ENCODE peak calls at places on chromosomes 11 and 22, in ten cellular contexts. I is GM23338, T is B cell, Z is tibial artery, Y is OCI-LY7, G is breast epithelium, V is progenitor cell of endocrine pancreas, M is NB4, D is WTC11, N is natural killer cell. K is an unnamed sample.

GRCh38 chr11:46236918-46237247 is 40.6 kb upstream of the CREB3L1 start:
- DNase-seq in I (no peak), Z (no peak), G (no peak), Y (no peak), D (no peak), T (no peak), V (no peak), M (no peak), N (no peak), K (no peak)

GRCh38 chr11:121089566-121089965 is 11.5 kb upstream of the TECTA start:
- DNase-seq in Y (no peak), T (no peak), D (no peak), I (no peak), M (no peak), G (no peak), Z (no peak), V (no peak), N (no peak), K (no peak)

GRCh38 chr11:12704049-12704448 is 29.8 kb downstream of the TEAD1 start:
- DNase-seq in T (no peak), I (no peak), Z (no peak), Y (no peak), D (no peak), V (no peak), M (no peak), G (no peak), N (no peak), K (no peak)

GRCh38 chr11:36013950-36014349 is 70.1 kb downstream of the LDLRAD3 start:
- DNase-seq in M (no peak), Y (no peak), T (no peak), V (no peak), N (no peak), Z (no peak), G (no peak), I (no peak), D (no peak), K (no peak)

GRCh38 chr11:58898106-58898505 is 41.2 kb upstream of the GLYATL1 start:
- DNase-seq in M (no peak), I (no peak), Y (no peak), N (no peak), V (no peak), G (no peak), D (no peak), Z (no peak), T (no peak), K (no peak)

GRCh38 chr22:36384766-36385400 is 2.9 kb downstream of the MYH9 start:
- DNase-seq in Z (no peak), V (no peak), M (peak), D (peak), N (no peak), G (no peak), T (peak), Y (peak), I (peak), K (no peak)

GRCh38 chr11:117621226-117621625 is 175.8 kb downstream of the DSCAML1 start:
- DNase-seq in G (no peak), Z (no peak), T (no peak), V (no peak), D (no peak), N (no peak), I (peak), Y (peak), M (peak), K (no peak)

GRCh38 chr11:126383301-126384052 is 28.0 kb downstream of the ST3GAL4 start:
- DNase-seq in V (no peak), N (no peak), I (no peak), Z (no peak), G (peak), D (no peak), Y (no peak), T (no peak), M (no peak), K (no peak)

GRCh38 chr11:70507466-70508230 is 109.3 kb downstream of the CTTN start:
- DNase-seq in D (no peak), N (no peak), Y (no peak), M (no peak), I (no peak), G (no peak), V (no peak), T (no peak), Z (no peak), K (no peak)

GRCh38 chr22:48692734-48693376 is 1134.8 kb downstream of the BRD1 start:
- DNase-seq in Y (no peak), D (no peak), N (no peak), V (no peak), I (no peak), G (no peak), Z (no peak), T (no peak), M (no peak), K (no peak)

GRCh38 chr11:74403607-74404006 is 5.4 kb upstream of the PGM2L1 start:
- DNase-seq in Z (no peak), M (no peak), G (no peak), V (no peak), N (no peak), D (no peak), T (no peak), Y (no peak), I (no peak), K (no peak)

GRCh38 chr11:74397531-74398243 is 546 bp downstream of the PGM2L1 start:
- DNase-seq in T (peak), V (peak), M (peak), Z (peak), D (peak), Y (peak), N (peak), I (peak), G (no peak), K (no peak)

DNA sequence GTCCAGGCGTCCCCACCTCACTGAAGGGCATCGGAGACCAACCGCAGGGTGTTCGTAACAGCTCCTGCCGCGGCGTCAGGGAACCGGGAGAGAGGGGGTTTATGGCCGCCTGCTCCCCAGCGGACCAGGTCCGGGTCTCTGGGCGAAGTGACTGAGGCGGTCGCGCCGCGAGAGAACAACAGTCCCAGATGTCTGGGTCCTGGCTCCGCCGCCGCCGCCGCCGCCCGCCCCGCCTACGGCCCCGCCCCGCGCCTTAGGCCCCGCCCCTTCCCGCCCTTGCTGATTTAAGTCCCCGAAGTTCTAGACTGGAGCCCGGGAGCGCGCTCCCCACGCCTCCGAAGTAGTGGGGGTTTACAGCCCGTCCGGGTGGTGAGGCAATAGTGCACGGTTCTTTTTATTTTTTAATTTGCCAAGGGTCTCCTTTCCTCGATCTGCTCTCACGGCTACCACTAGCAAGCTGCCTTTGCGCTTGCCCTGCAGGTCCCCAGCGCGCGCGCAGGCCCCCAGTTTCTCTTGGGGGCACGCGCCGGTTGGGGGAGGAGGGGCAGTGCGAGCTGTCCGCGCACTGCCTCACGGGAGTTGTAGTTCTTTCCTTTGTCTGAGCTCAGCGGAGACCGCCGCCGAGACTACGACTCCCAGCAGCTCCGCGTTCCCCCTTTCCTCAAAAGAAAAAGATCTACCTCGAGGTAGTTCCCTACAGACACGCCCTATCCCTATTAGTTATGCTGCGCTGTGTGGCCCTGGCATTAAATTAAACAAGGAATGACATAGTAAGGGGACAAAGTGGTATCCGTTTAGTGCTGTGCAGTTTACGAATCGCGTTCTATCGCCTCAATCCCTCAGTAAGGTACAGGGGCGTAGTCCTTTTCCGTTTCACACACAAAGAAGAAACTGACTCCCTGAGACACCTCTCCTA is at the start of gene PGM2L1:
- DNase-seq in Y (peak), Z (peak), G (peak), D (peak), I (peak), V (peak), M (peak), T (peak), N (peak), K (peak)
- TF ChIP-seq CTCF in Y (no peak), Z (peak), G (no peak), D (no peak), I (no peak), V (no peak), M (no peak), T (no peak), N (no peak), K (no peak)

DNA sequence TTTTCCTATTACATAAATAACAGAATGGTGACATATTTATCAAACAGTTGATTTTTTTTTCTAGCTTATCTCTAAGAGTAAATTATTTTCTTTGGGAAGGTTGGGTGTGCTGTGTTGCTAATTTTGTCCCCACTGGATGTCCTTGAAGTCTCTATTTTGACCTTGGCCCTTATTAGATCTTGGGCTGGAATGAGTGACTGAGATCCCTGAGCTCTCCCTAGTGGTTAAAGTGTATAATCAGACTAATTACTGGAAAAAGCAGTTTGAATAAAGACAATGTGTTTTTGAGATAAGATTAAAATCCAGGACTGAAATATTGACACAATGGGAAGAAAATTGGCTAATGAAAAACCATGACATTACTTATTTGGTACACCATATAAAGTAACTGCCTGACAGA is 56.1 kb downstream of the AASDHPPT start:
- DNase-seq in Y (peak), D (no peak), Z (no peak), I (peak), V (no peak), N (no peak), G (no peak), T (no peak), M (no peak), K (no peak)
- TF ChIP-seq CTCF in Y (peak), D (no peak), Z (no peak), I (peak), V (no peak), N (no peak), G (no peak), T (no peak), M (peak), K (peak)

DNA sequence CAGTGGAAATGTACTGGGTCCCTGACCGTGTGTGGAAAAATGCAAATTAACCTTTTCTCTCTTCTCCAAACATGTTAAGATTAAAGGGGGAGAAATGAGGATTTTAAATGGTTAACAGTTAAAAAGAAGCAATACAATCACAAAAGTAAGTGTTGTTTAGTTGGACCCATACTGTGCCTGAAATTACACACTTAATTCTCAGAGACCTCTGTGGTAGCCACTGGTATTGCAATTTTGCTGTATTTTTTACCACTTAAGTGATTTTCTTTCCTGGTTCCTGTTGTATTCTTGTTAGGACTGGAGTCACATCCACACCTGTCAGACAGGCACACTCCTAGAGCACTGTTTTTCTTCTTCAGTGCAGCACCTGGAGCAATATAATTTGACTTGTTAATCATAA is 179.6 kb upstream of the PDGFD start:
- DNase-seq in T (no peak), D (no peak), G (no peak), Y (peak), N (no peak), V (no peak), I (peak), M (peak), Z (no peak), K (no peak)
- TF ChIP-seq CTCF in T (peak), D (no peak), G (no peak), Y (peak), N (peak), V (peak), I (peak), M (peak), Z (no peak), K (no peak)

GRCh38 chr22:39958916-39959639 is 1.1 kb upstream of the TMA7B start:
- DNase-seq in V (no peak), I (no peak), N (no peak), D (no peak), Y (no peak), G (no peak), T (no peak), M (no peak), Z (no peak), K (no peak)

GRCh38 chr22:39960791-39961746 is 872 bp downstream of the TMA7B start:
- DNase-seq in T (no peak), Z (no peak), G (no peak), D (no peak), V (no peak), N (peak), M (peak), Y (no peak), I (no peak), K (no peak)

GRCh38 chr22:39962071-39962470 is 1.9 kb downstream of the TMA7B start:
- DNase-seq in D (no peak), T (no peak), V (no peak), I (no peak), N (no peak), G (no peak), Y (no peak), M (peak), Z (no peak), K (no peak)

GRCh38 chr22:39958009-39958711 is 2.0 kb upstream of the TMA7B start:
- DNase-seq in T (no peak), Y (no peak), D (no peak), G (no peak), V (no peak), M (no peak), I (no peak), Z (no peak), N (no peak), K (no peak)

DNA sequence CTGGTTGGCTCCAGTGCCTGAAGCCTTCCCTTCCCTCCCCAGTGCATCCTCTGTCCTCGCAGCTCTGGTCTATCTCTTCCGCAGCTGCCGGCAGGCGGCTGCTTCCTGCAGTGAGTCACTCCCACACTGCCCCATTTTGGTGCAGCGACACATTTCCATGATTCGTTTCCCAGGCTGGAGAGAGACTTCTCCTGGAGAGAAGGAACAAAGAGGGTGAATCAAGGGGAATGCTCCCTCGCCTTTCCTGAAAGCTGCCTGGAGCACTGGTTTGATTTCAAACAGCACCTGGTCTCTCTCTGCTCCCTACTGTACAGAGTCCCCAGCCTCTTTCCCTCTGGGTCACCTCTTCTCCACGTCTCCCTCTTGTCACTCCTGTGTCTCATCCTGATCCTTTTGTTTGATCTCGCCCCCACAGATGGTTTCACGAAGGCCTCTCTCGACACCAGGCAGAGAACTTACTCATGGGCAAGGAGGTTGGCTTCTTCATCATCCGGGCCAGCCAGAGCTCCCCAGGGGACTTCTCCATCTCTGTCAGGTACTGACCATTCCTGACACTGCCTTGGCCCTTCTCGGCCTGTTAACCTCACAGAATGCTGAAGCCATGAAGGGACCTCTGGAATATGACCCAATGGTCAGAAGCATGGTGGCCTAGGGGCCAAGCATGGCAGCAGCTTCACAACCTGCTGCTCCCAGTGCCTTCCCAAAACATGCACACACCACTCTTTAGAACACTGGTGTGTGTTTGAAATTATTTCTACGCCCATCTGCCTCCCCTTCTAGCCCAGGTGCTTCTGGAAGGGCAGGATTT is at the start of gene TMA7B:
- DNase-seq in I (peak), V (no peak), Z (no peak), N (no peak), Y (no peak), G (no peak), M (peak), T (no peak), D (peak), K (no peak)
- TF ChIP-seq CTCF in I (no peak), V (no peak), Z (no peak), N (no peak), Y (no peak), G (no peak), M (peak), T (no peak), D (no peak), K (no peak)

GRCh38 chr11:86403458-86403857 is 28.8 kb downstream of the CCDC81 start:
- DNase-seq in D (no peak), I (no peak), Z (no peak), M (no peak), T (no peak), V (no peak), N (no peak), Y (no peak), G (no peak), K (no peak)

GRCh38 chr11:86414032-86414431 is 39.3 kb downstream of the CCDC81 start:
- DNase-seq in Y (no peak), N (no peak), Z (no peak), M (no peak), G (no peak), V (no peak), D (no peak), I (no peak), T (no peak), K (no peak)

GRCh38 chr11:86408845-86409244 is 34.2 kb downstream of the CCDC81 start:
- DNase-seq in M (no peak), Y (no peak), G (no peak), D (no peak), Z (no peak), I (no peak), V (no peak), T (no peak), N (no peak), K (no peak)
- TF ChIP-seq CTCF in M (no peak), Y (peak), G (no peak), D (no peak), Z (no peak), I (peak), V (peak), T (no peak), N (no peak), K (peak)

DNA sequence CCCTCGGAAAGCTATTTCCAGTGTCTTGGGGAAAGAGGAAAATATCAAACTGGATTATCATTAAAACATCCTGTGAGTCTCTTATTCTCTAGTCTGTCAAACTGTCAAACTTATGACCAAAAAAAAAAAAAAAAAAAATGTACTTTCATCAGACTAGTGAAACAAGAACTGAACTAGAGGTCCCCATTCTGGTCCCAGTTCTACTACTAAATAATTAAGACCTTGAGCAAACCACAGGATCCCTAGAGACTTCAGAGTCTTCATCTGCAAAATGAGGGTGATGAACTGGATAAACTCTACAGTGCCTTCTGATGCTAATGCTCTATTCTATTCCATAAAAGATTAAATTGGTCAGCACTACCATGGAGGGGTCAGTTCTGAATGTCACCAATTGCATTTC is 105.8 kb downstream of the SERGEF start:
- DNase-seq in D (no peak), Z (no peak), I (no peak), M (peak), N (no peak), V (no peak), Y (no peak), G (no peak), T (no peak), K (no peak)
- TF ChIP-seq CTCF in D (no peak), Z (no peak), I (no peak), M (no peak), N (no peak), V (no peak), Y (no peak), G (no peak), T (no peak), K (no peak)

DNA sequence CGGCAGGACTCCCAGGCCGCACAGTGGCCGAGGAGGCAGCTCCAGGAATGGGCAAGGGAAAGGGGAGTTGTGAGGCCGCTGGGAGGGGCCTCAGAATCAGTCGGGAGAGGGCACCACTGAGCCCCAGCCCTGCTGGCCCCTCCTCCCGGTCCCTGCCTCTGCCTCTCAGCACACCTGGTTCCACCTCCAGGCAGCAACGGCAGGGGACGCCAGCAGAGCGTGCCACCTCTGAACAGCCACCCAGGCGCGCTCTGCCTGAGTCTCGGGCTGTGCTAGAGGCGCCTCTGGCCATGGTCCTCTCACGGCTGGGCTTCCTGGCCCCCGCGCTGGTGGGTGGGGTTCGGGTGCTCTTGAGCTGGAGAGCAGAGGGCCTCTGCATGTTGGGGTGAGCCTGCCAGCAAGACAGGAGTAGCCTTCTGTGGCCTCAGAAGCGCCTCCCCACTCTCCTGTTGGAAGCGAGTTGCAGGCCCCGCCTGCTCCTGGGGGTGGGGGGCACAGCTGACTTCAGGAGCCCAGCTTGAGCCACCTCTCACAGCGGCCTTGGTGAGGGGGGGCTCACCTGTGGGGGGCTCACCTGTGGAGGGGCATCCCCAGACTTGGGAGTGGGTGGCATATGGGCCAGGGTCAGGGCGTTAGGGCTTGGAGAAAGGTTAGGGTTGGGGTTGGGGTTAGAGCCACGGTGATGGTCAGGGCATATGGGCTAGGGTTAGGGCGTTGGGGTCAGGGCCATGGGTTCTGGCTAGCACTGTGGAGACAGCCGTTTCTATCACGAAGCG is 32.8 kb downstream of the MOB2 start:
- DNase-seq in N (no peak), G (no peak), V (no peak), I (peak), Y (peak), Z (no peak), T (peak), D (peak), M (peak), K (no peak)
- TF ChIP-seq CTCF in N (no peak), G (peak), V (peak), I (peak), Y (peak), Z (peak), T (peak), D (peak), M (peak), K (no peak)